ENCODE peak calls at places on chromosomes 2 and 18, in six cellular contexts. I, W, S, H, U and P are unnamed samples.
A peak's percentile ranks its signal among the peaks of the same experiment; 100 is the strongest.

GRCh38 chr2:166411473-166412230 is 35.9 kb upstream of the SCN9A start:
- DNase-seq in I (peak; percentile 84), W (no peak), S (peak; percentile 74), H (no peak), U (no peak), P (no peak)

GRCh38 chr2:10201201-10201600 is 78.7 kb downstream of the RRM2 start:
- DNase-seq in I (no peak), W (no peak), S (no peak), H (no peak), U (no peak), P (no peak)

GRCh38 chr2:73933194-73933593 is 6.5 kb downstream of the DGUOK start:
- DNase-seq in I (peak; percentile 46), W (no peak), S (no peak), H (no peak), U (no peak), P (no peak)

GRCh38 chr2:869357-869871 is 81.2 kb upstream of the SNTG2 start:
- DNase-seq in I (no peak), W (no peak), S (no peak), H (no peak), U (no peak), P (no peak)

GRCh38 chr2:98823196-98824166 is 92.5 kb upstream of the MGAT4A start:
- DNase-seq in I (no peak), W (no peak), S (no peak), H (no peak), U (no peak), P (no peak)

GRCh38 chr2:217643814-217644301 is 358.9 kb downstream of the TNS1 start:
- DNase-seq in I (no peak), W (no peak), S (no peak), H (no peak), U (no peak), P (no peak)

GRCh38 chr2:212484563-212485080 is 54.0 kb downstream of the ERBB4 start:
- DNase-seq in I (peak; percentile 36), W (no peak), S (no peak), H (no peak), U (no peak), P (no peak)

GRCh38 chr2:207142461-207142860 is 23.3 kb downstream of the KLF7 start:
- DNase-seq in I (peak; percentile 28), W (peak; percentile 36), S (peak; percentile 44), H (no peak), U (no peak), P (no peak)

GRCh38 chr18:33581816-33582215 is 3.8 kb downstream of the ASXL3 start:
- DNase-seq in I (no peak), W (no peak), S (no peak), H (no peak), U (no peak), P (no peak)

GRCh38 chr2:149747456-149747855 is 159.9 kb upstream of the MMADHC start:
- DNase-seq in I (no peak), W (no peak), S (no peak), H (no peak), U (no peak), P (no peak)

GRCh38 chr2:48207201-48207641 is 300.9 kb upstream of the FBXO11 start:
- DNase-seq in I (no peak), W (no peak), S (no peak), H (no peak), U (no peak), P (no peak)

GRCh38 chr2:157835425-157835824 is 40.7 kb downstream of the ACVR1 start:
- DNase-seq in I (no peak), W (no peak), S (no peak), H (no peak), U (no peak), P (no peak)

GRCh38 chr2:177419274-177419673 is 26.7 kb downstream of the AGPS start:
- DNase-seq in I (peak; percentile 27), W (no peak), S (peak; percentile 72), H (no peak), U (no peak), P (peak; percentile 19)

GRCh38 chr2:159609933-159610523 is 6.3 kb downstream of the BAZ2B start:
- DNase-seq in I (no peak), W (no peak), S (no peak), H (no peak), U (no peak), P (no peak)

GRCh38 chr2:187440101-187440500 is 8.0 kb downstream of the CALCRL start:
- DNase-seq in I (no peak), W (no peak), S (no peak), H (no peak), U (no peak), P (no peak)

GRCh38 chr2:128474014-128474961 is 155.6 kb upstream of the HS6ST1 start:
- DNase-seq in I (no peak), W (no peak), S (no peak), H (no peak), U (no peak), P (no peak)

GRCh38 chr2:217711236-217711635 is 291.6 kb downstream of the TNS1 start:
- DNase-seq in I (peak; percentile 54), W (no peak), S (peak; percentile 25), H (no peak), U (no peak), P (peak; percentile 80)

GRCh38 chr2:20139828-20140227 is 85.1 kb downstream of the SDC1 start:
- DNase-seq in I (no peak), W (no peak), S (no peak), H (no peak), U (no peak), P (no peak)

GRCh38 chr18:61107107-61107506 is 226.1 kb upstream of the CDH20 start:
- DNase-seq in I (no peak), W (no peak), S (no peak), H (no peak), U (no peak), P (no peak)

GRCh38 chr18:23066060-23066459 is 69.2 kb upstream of the CABLES1 start:
- DNase-seq in I (no peak), W (no peak), S (peak; percentile 14), H (no peak), U (no peak), P (peak; percentile 29)

GRCh38 chr2:181106229-181106628 is 125.8 kb downstream of the UBE2E3 start:
- DNase-seq in I (peak; percentile 29), W (no peak), S (no peak), H (no peak), U (no peak), P (no peak)

GRCh38 chr2:40038646-40039045 is 259.6 kb upstream of the THUMPD2 start:
- DNase-seq in I (peak; percentile 43), W (no peak), S (no peak), H (no peak), U (no peak), P (no peak)